ENCODE peak calls at places on chromosomes 4 and X, in nine cellular contexts. T, C, S, O, E, J, U, I and B are unnamed samples.
A peak's percentile ranks its signal among the peaks of the same experiment; 100 is the strongest.

GRCh38 chr4:41183021-41183553 is 31.3 kb downstream of the APBB2 start:
- DNase-seq in T (no peak), C (no peak), S (no peak), O (no peak), E (no peak), J (no peak), U (no peak), I (no peak), B (no peak)

GRCh38 chrX:70042399-70043371 is 7.1 kb downstream of the AWAT2 start:
- DNase-seq in T (no peak), C (no peak), S (no peak), O (peak; percentile 1), E (no peak), J (no peak), U (no peak), I (no peak), B (no peak)

GRCh38 chrX:12162420-12162819 is 24.1 kb downstream of the FRMPD4 start:
- DNase-seq in T (no peak), C (no peak), S (no peak), O (no peak), E (no peak), J (no peak), U (no peak), I (no peak), B (no peak)

GRCh38 chr4:61511716-61512488 is 311.8 kb downstream of the ADGRL3 start:
- DNase-seq in T (no peak), C (no peak), S (peak; percentile 10), O (no peak), E (no peak), J (no peak), U (peak; percentile 29), I (no peak), B (no peak)

GRCh38 chrX:16836371-16836770 is 33.8 kb downstream of the RBBP7 start:
- DNase-seq in T (peak; percentile 56), C (no peak), S (no peak), O (no peak), E (peak; percentile 19), J (peak; percentile 42), U (no peak), I (no peak), B (no peak)

GRCh38 chr4:170374770-170375169 is 285.0 kb upstream of the AADAT start:
- DNase-seq in T (peak; percentile 8), C (no peak), S (no peak), O (peak; percentile 86), E (peak; percentile 3), J (peak; percentile 58), U (no peak), I (no peak), B (no peak)

GRCh38 chrX:12567857-12568256 is 223.4 kb upstream of the PRPS2 start:
- DNase-seq in T (no peak), C (no peak), S (peak; percentile 18), O (peak; percentile 2), E (peak; percentile 22), J (no peak), U (no peak), I (no peak), B (no peak)

GRCh38 chr4:8225704-8226443 is 26.8 kb downstream of the SH3TC1 start:
- DNase-seq in T (no peak), C (no peak), S (no peak), O (no peak), E (no peak), J (peak; percentile 71), U (no peak), I (no peak), B (no peak)

GRCh38 chrX:39414290-39414847 is 613.1 kb downstream of the MID1IP1 start:
- DNase-seq in T (no peak), C (no peak), S (no peak), O (no peak), E (no peak), J (no peak), U (no peak), I (no peak), B (no peak)

GRCh38 chrX:153501530-153501929 is 6.8 kb downstream of the BGN start:
- DNase-seq in T (no peak), C (no peak), S (no peak), O (no peak), E (no peak), J (no peak), U (no peak), I (no peak), B (no peak)

GRCh38 chr4:4182835-4183568 is 43.7 kb downstream of the OTOP1 start:
- DNase-seq in T (peak; percentile 66), C (peak; percentile 5), S (peak; percentile 22), O (peak; percentile 43), E (peak; percentile 14), J (peak; percentile 51), U (no peak), I (no peak), B (no peak)

GRCh38 chr4:20474119-20474518 is 222.4 kb downstream of the SLIT2 start:
- DNase-seq in T (peak; percentile 6), C (no peak), S (peak; percentile 11), O (peak; percentile 40), E (no peak), J (no peak), U (no peak), I (no peak), B (no peak)

GRCh38 chr4:161714022-161714751 is 449.6 kb downstream of the FSTL5 start:
- DNase-seq in T (no peak), C (no peak), S (no peak), O (no peak), E (no peak), J (peak; percentile 58), U (peak; percentile 78), I (no peak), B (no peak)

GRCh38 chr4:158147151-158147550 is 25.7 kb downstream of the GASK1B start:
- DNase-seq in T (no peak), C (no peak), S (no peak), O (no peak), E (no peak), J (no peak), U (no peak), I (no peak), B (no peak)

GRCh38 chrX:38570396-38570795 is 9.1 kb downstream of the TSPAN7 start:
- DNase-seq in T (no peak), C (no peak), S (no peak), O (no peak), E (no peak), J (no peak), U (no peak), I (no peak), B (no peak)

GRCh38 chrX:20571611-20572010 is 304.9 kb upstream of the RPS6KA3 start:
- DNase-seq in T (no peak), C (no peak), S (no peak), O (peak; percentile 1), E (no peak), J (no peak), U (no peak), I (no peak), B (no peak)

GRCh38 chr4:71156616-71157015 is 163.2 kb downstream of the DCK start:
- DNase-seq in T (no peak), C (no peak), S (no peak), O (no peak), E (no peak), J (no peak), U (no peak), I (no peak), B (no peak)

GRCh38 chrX:80808854-80809493 is 703 bp downstream of the BRWD3 start:
- DNase-seq in T (peak; percentile 10), C (peak; percentile 1), S (no peak), O (peak; percentile 57), E (peak; percentile 40), J (peak; percentile 15), U (no peak), I (no peak), B (peak; percentile 46)

GRCh38 chr4:182862166-182862875 is 54.9 kb downstream of the DCTD start:
- DNase-seq in T (no peak), C (no peak), S (no peak), O (no peak), E (no peak), J (peak; percentile 53), U (no peak), I (no peak), B (no peak)

GRCh38 chrX:47172971-47173792 is 20.4 kb upstream of the UBA1 start:
- DNase-seq in T (no peak), C (no peak), S (no peak), O (no peak), E (no peak), J (no peak), U (no peak), I (no peak), B (no peak)

GRCh38 chr4:71568131-71568530 is 215.7 kb downstream of the GC start:
- DNase-seq in T (no peak), C (no peak), S (no peak), O (no peak), E (no peak), J (no peak), U (no peak), I (no peak), B (no peak)

GRCh38 chr4:24646777-24647460 is 62.6 kb upstream of the DHX15 start:
- DNase-seq in T (no peak), C (no peak), S (no peak), O (no peak), E (no peak), J (no peak), U (no peak), I (no peak), B (no peak)

GRCh38 chr4:100049872-100050271 is 99.8 kb upstream of the H2AZ1 start:
- DNase-seq in T (no peak), C (no peak), S (no peak), O (no peak), E (no peak), J (no peak), U (no peak), I (no peak), B (no peak)

GRCh38 chr4:183326853-183327252 is 4.6 kb upstream of the CLDN24 start:
- DNase-seq in T (no peak), C (no peak), S (no peak), O (no peak), E (no peak), J (no peak), U (no peak), I (no peak), B (no peak)

GRCh38 chr4:4859799-4860380 is 425 bp downstream of the MSX1 start:
- DNase-seq in T (no peak), C (no peak), S (peak; percentile 70), O (no peak), E (peak; percentile 35), J (no peak), U (no peak), I (no peak), B (no peak)

GRCh38 chrX:40933132-40934078 is 151.8 kb upstream of the USP9X start:
- DNase-seq in T (no peak), C (peak; percentile 26), S (no peak), O (peak; percentile 96), E (peak; percentile 27), J (no peak), U (peak; percentile 72), I (no peak), B (no peak)

GRCh38 chr4:58833126-58833525 is 1722.9 kb upstream of the IGFBP7 start:
- DNase-seq in T (no peak), C (no peak), S (no peak), O (no peak), E (no peak), J (no peak), U (no peak), I (no peak), B (no peak)

GRCh38 chr4:56129431-56129861 is 180.7 kb downstream of the CEP135 start:
- DNase-seq in T (no peak), C (no peak), S (no peak), O (peak; percentile 44), E (peak; percentile 7), J (peak; percentile 64), U (no peak), I (no peak), B (peak; percentile 37)

GRCh38 chr4:140754918-140755810 is 1.0 kb downstream of the TBC1D9 start:
- DNase-seq in T (no peak), C (no peak), S (no peak), O (no peak), E (no peak), J (no peak), U (no peak), I (no peak), B (peak; percentile 22)

GRCh38 chrX:13254870-13255269 is 65.0 kb downstream of the ATXN3L start:
- DNase-seq in T (no peak), C (no peak), S (no peak), O (no peak), E (no peak), J (no peak), U (no peak), I (no peak), B (no peak)

GRCh38 chr4:41670982-41671381 is 77.5 kb downstream of the PHOX2B start:
- DNase-seq in T (no peak), C (no peak), S (no peak), O (no peak), E (no peak), J (no peak), U (no peak), I (no peak), B (no peak)